ENCODE peak calls at places on chromosomes 11 and 22, in four cellular contexts. One of them, this sample, is unnamed. For H3K4me1, the result is how much of the 10 kb centered on the place peaks cover.

GRCh38 chr11:60972182-60973030 is 926 bp downstream of the CD6 start:
- DNase-seq in neural progenitor cell: no peak
- DNase-seq in CD4-positive, CD25-positive, alpha-beta regulatory T cell: no peak
- DNase-seq in MM.1S: no peak
- DNase-seq in this sample: no peak

GRCh38 chr11:77547863-77548551 is 41.7 kb upstream of the AQP11 start:
- DNase-seq in neural progenitor cell: peak
- DNase-seq in CD4-positive, CD25-positive, alpha-beta regulatory T cell: peak
- DNase-seq in MM.1S: peak
- DNase-seq in this sample: no peak

GRCh38 chr22:40224702-40225101 is 47.0 kb downstream of the TNRC6B start:
- DNase-seq in neural progenitor cell: no peak
- DNase-seq in CD4-positive, CD25-positive, alpha-beta regulatory T cell: no peak
- DNase-seq in MM.1S: no peak
- DNase-seq in this sample: no peak

GRCh38 chr22:41479671-41480396 is 10.9 kb downstream of the ACO2 start:
- DNase-seq in neural progenitor cell: peak
- DNase-seq in CD4-positive, CD25-positive, alpha-beta regulatory T cell: no peak
- DNase-seq in MM.1S: no peak
- DNase-seq in this sample: no peak

GRCh38 chr22:20111045-20111688 is 4.7 kb upstream of the RANBP1 start:
- DNase-seq in neural progenitor cell: peak
- DNase-seq in CD4-positive, CD25-positive, alpha-beta regulatory T cell: peak
- DNase-seq in MM.1S: no peak
- DNase-seq in this sample: no peak

GRCh38 chr11:102109896-102110760 is at the start of gene YAP1:
- DNase-seq in neural progenitor cell: peak
- DNase-seq in CD4-positive, CD25-positive, alpha-beta regulatory T cell: peak
- DNase-seq in MM.1S: peak
- DNase-seq in this sample: peak

GRCh38 chr11:116348226-116348625 is 424.6 kb downstream of the BUD13 start:
- DNase-seq in neural progenitor cell: no peak
- DNase-seq in CD4-positive, CD25-positive, alpha-beta regulatory T cell: no peak
- DNase-seq in MM.1S: peak
- DNase-seq in this sample: no peak

GRCh38 chr22:22906907-22907550 is 19.4 kb downstream of the IGLL5 start:
- DNase-seq in neural progenitor cell: no peak
- DNase-seq in CD4-positive, CD25-positive, alpha-beta regulatory T cell: no peak
- DNase-seq in MM.1S: no peak
- DNase-seq in this sample: no peak

GRCh38 chr11:44574620-44575287 is 9.3 kb downstream of the CD82 start:
- DNase-seq in neural progenitor cell: no peak
- DNase-seq in CD4-positive, CD25-positive, alpha-beta regulatory T cell: no peak
- DNase-seq in MM.1S: peak
- DNase-seq in this sample: peak

GRCh38 chr22:48101704-48102103 is 1339.3 kb downstream of the TBC1D22A start:
- DNase-seq in neural progenitor cell: no peak
- DNase-seq in CD4-positive, CD25-positive, alpha-beta regulatory T cell: no peak
- DNase-seq in MM.1S: no peak
- DNase-seq in this sample: no peak

GRCh38 chr11:130070829-130071205 is 1.1 kb downstream of the APLP2 start:
- DNase-seq in neural progenitor cell: peak
- DNase-seq in CD4-positive, CD25-positive, alpha-beta regulatory T cell: no peak
- DNase-seq in MM.1S: peak
- DNase-seq in this sample: no peak

GRCh38 chr11:70074701-70075100 is 3.4 kb upstream of the ANO1 start:
- DNase-seq in neural progenitor cell: no peak
- DNase-seq in CD4-positive, CD25-positive, alpha-beta regulatory T cell: no peak
- DNase-seq in MM.1S: no peak
- DNase-seq in this sample: no peak

GRCh38 chr11:100863080-100863581 is 176.0 kb downstream of the ARHGAP42 start:
- DNase-seq in neural progenitor cell: peak
- DNase-seq in CD4-positive, CD25-positive, alpha-beta regulatory T cell: no peak
- DNase-seq in MM.1S: peak
- DNase-seq in this sample: no peak

GRCh38 chr11:94602430-94603372 is 35.5 kb downstream of the PIWIL4 start:
- DNase-seq in neural progenitor cell: no peak
- DNase-seq in CD4-positive, CD25-positive, alpha-beta regulatory T cell: no peak
- DNase-seq in MM.1S: peak
- DNase-seq in this sample: peak

GRCh38 chr11:95827661-95828060 is 37.4 kb downstream of the CEP57 start:
- DNase-seq in neural progenitor cell: no peak
- DNase-seq in CD4-positive, CD25-positive, alpha-beta regulatory T cell: no peak
- DNase-seq in MM.1S: no peak
- DNase-seq in this sample: no peak

GRCh38 chr11:63767415-63768231 is 952 bp downstream of the ZFTA start:
- DNase-seq in neural progenitor cell: peak
- DNase-seq in CD4-positive, CD25-positive, alpha-beta regulatory T cell: peak
- DNase-seq in MM.1S: peak
- DNase-seq in this sample: no peak

GRCh38 chr22:27603823-27604190 is 197.7 kb downstream of the MN1 start:
- DNase-seq in neural progenitor cell: peak
- DNase-seq in CD4-positive, CD25-positive, alpha-beta regulatory T cell: no peak
- DNase-seq in MM.1S: no peak
- DNase-seq in this sample: no peak

GRCh38 chr11:7694953-7695271 is 11.4 kb downstream of the OVCH2 start:
- DNase-seq in neural progenitor cell: no peak
- DNase-seq in CD4-positive, CD25-positive, alpha-beta regulatory T cell: no peak
- DNase-seq in MM.1S: no peak
- DNase-seq in this sample: no peak

GRCh38 chr11:68137833-68138232 is 16.6 kb upstream of the CHKA start:
- DNase-seq in neural progenitor cell: no peak
- DNase-seq in CD4-positive, CD25-positive, alpha-beta regulatory T cell: no peak
- DNase-seq in MM.1S: no peak
- DNase-seq in this sample: no peak

GRCh38 chr22:24284747-24285203 is 14.1 kb downstream of the SPECC1L start:
- DNase-seq in neural progenitor cell: no peak
- DNase-seq in CD4-positive, CD25-positive, alpha-beta regulatory T cell: no peak
- DNase-seq in MM.1S: no peak
- DNase-seq in this sample: no peak

GRCh38 chr11:131932584-131933360 is 562.4 kb downstream of the NTM start:
- DNase-seq in neural progenitor cell: no peak
- DNase-seq in CD4-positive, CD25-positive, alpha-beta regulatory T cell: no peak
- DNase-seq in MM.1S: no peak
- DNase-seq in this sample: no peak

GRCh38 chr22:49324527-49325491 is 502.9 kb downstream of the BRD1 start:
- DNase-seq in neural progenitor cell: no peak
- DNase-seq in CD4-positive, CD25-positive, alpha-beta regulatory T cell: no peak
- DNase-seq in MM.1S: no peak
- DNase-seq in this sample: no peak

GRCh38 chr11:113587318-113587739 is 112.1 kb upstream of the DRD2 start:
- DNase-seq in neural progenitor cell: no peak
- DNase-seq in CD4-positive, CD25-positive, alpha-beta regulatory T cell: no peak
- DNase-seq in MM.1S: no peak
- DNase-seq in this sample: no peak

GRCh38 chr11:74462009-74462408 is 5.3 kb downstream of the KCNE3 start:
- DNase-seq in neural progenitor cell: peak
- DNase-seq in CD4-positive, CD25-positive, alpha-beta regulatory T cell: no peak
- DNase-seq in MM.1S: no peak
- DNase-seq in this sample: no peak
- H3K4me3 ChIP-seq in neural progenitor cell: no peak
- H3K4me3 ChIP-seq in CD4-positive, CD25-positive, alpha-beta regulatory T cell: no peak
- H3K4me3 ChIP-seq in MM.1S: no peak
- H3K4me3 ChIP-seq in this sample: no peak

DNA sequence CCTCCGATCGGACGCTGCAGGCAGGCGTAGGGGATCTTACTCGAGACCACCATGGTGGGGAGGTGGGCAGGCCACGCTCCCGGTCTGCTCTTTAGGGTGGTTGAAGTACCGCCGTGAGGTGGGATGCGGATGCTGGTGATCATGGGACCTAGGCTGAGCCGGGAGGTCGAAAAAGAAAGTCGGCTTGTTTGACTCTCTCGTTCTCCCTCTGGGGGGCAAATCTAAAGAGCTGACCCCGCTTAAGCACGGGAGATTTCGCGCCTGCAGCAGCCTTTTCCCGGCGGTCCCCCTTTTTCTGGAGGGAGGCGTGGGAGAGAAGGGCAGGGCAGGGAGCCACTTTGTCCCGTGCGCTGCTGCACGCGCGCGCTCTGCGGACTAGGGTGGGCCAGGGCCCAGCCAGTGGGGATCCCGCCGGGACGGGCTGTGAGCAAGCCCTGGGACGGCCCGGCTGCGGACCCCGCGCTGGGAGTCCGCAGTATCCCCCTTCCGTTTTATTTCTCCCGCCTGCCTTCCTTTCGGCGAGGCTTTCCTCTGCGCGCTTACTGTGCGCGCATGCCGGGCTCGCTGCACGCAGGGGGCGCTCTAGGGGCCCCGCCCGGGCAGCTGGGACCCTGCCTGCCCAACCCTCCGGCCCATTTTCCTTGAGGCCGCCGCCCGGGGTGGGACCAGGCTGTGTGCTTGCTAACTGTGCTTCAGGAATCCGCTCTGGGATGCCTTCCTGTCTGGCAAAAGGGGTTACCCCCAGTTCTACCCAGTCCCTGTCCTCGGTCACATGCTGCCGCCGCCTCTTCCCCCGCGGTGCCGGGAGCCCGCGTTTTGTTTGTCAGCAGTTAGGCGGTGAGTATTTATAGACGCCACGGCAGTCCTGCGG is 81.0 kb downstream of the PRR5L start:
- DNase-seq in neural progenitor cell: peak
- DNase-seq in CD4-positive, CD25-positive, alpha-beta regulatory T cell: no peak
- DNase-seq in MM.1S: peak
- DNase-seq in this sample: peak
- H3K27ac ChIP-seq in neural progenitor cell: no peak
- H3K27ac ChIP-seq in CD4-positive, CD25-positive, alpha-beta regulatory T cell: no peak
- H3K27ac ChIP-seq in MM.1S: no peak
- H3K27ac ChIP-seq in this sample: peak

DNA sequence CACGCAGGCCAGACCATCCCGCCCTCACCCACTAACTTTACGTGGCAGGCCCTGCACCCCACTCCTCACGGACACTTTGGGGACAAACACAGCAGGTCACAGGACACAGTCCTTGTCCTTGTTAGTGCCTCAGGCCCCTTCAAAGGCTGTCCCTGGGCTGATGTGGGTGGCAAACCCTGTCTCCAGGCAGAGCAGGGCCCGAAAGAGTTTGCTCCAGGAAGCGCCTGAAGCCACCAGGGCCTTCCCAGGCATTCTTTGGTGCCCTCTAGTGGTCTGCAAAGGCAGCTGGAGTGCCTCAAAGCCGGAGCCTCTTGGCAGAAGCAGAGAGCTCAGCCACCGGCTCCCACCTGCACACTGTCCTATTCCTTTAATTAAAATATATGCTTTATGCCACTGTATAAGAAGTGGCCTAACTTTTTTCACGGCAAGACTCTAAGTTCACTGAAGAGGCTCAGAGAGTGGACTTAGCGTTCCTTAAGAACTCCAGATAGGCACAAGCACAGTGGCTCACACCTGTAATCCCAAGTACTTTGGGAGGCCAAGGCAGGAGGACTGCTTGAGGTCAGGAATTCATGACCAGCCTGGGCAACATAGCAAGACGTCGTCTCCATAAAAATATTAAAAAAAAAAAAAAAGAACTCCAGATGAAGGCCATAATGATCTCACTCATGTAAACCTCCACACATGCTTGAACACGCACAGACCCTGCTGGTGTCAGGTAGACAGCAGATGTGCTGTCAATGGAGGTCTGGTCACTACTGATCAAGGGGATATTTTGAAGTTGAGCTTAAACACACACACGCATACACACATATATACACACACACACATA is 11.1 kb downstream of the TXN2 start:
- DNase-seq in neural progenitor cell: peak
- DNase-seq in CD4-positive, CD25-positive, alpha-beta regulatory T cell: peak
- DNase-seq in MM.1S: peak
- DNase-seq in this sample: peak
- H3K4me1 ChIP-seq in neural progenitor cell: under half
- H3K4me1 ChIP-seq in CD4-positive, CD25-positive, alpha-beta regulatory T cell: under half
- H3K4me1 ChIP-seq in MM.1S: under half
- H3K4me1 ChIP-seq in this sample: under half

GRCh38 chr22:25493794-25494193 is 70.7 kb upstream of the GRK3 start:
- DNase-seq in neural progenitor cell: no peak
- DNase-seq in CD4-positive, CD25-positive, alpha-beta regulatory T cell: no peak
- DNase-seq in MM.1S: no peak
- DNase-seq in this sample: no peak
- H3K4me3 ChIP-seq in neural progenitor cell: no peak
- H3K4me3 ChIP-seq in CD4-positive, CD25-positive, alpha-beta regulatory T cell: no peak
- H3K4me3 ChIP-seq in MM.1S: no peak
- H3K4me3 ChIP-seq in this sample: no peak

GRCh38 chr11:46677991-46678740 is 22.3 kb downstream of the ARHGAP1 start:
- DNase-seq in neural progenitor cell: no peak
- DNase-seq in CD4-positive, CD25-positive, alpha-beta regulatory T cell: no peak
- DNase-seq in MM.1S: no peak
- DNase-seq in this sample: no peak
- H3K27ac ChIP-seq in neural progenitor cell: no peak
- H3K27ac ChIP-seq in CD4-positive, CD25-positive, alpha-beta regulatory T cell: no peak
- H3K27ac ChIP-seq in MM.1S: no peak
- H3K27ac ChIP-seq in this sample: no peak

DNA sequence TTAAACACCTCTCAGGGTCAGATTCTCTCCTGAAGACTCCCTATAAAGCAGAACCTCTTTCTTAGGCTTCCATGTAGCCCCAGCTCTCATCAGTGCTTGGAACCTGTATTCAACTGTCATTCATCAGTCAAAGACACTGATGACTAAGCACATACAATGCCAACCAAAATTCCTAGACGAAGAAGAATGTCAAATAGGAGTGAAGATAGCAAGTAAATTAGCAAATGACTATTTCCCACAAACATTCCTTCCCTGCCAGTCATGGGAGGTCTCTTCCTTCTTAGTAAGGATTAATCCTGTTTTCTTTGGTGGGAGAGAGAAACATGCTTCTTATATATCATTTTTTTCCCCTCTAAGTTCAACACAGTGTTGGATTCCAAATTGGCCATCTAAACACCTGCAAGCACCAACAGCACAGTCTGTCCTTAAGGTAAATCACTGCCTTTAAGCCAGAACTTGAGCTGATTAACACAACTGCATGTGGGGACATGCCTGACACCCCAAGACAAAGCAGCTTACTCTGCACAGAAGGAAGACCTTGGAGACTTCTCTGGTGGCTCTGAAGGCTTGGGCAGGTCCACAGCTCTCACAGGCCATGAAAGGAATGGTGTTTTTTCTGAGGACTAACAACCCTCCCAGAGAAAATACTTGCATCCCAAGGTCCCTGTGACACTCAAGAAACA is 47.5 kb upstream of the ME3 start:
- DNase-seq in neural progenitor cell: no peak
- DNase-seq in CD4-positive, CD25-positive, alpha-beta regulatory T cell: no peak
- DNase-seq in MM.1S: no peak
- DNase-seq in this sample: no peak
- H3K4me1 ChIP-seq in neural progenitor cell: under half
- H3K4me1 ChIP-seq in CD4-positive, CD25-positive, alpha-beta regulatory T cell: under half
- H3K4me1 ChIP-seq in MM.1S: under half
- H3K4me1 ChIP-seq in this sample: under half

GRCh38 chr11:36013950-36014349 is 70.1 kb downstream of the LDLRAD3 start:
- DNase-seq in neural progenitor cell: no peak
- DNase-seq in CD4-positive, CD25-positive, alpha-beta regulatory T cell: no peak
- DNase-seq in MM.1S: no peak
- DNase-seq in this sample: no peak
- H3K4me3 ChIP-seq in neural progenitor cell: no peak
- H3K4me3 ChIP-seq in CD4-positive, CD25-positive, alpha-beta regulatory T cell: no peak
- H3K4me3 ChIP-seq in MM.1S: no peak
- H3K4me3 ChIP-seq in this sample: no peak

DNA sequence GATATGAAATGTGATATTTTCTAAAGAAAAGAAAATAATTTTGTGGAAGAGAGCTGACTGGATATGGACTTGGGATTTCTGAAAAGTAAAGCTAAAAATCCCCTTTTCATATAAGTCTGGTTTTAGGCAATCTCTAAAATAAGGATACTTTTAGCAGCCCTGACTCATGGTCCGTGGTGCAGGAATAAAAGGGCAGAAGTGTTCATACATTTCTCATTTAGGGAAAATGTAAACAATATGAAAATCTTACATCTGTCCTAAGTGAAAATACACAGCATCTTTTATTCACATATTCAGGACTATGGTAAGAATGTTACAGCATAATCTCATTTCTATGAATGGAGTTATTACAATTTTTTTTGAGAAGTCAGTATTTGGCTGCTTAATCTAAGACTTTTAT is 728 bp upstream of the ETS1 start:
- DNase-seq in neural progenitor cell: no peak
- DNase-seq in CD4-positive, CD25-positive, alpha-beta regulatory T cell: no peak
- DNase-seq in MM.1S: no peak
- DNase-seq in this sample: no peak
- H3K27ac ChIP-seq in neural progenitor cell: no peak
- H3K27ac ChIP-seq in CD4-positive, CD25-positive, alpha-beta regulatory T cell: no peak
- H3K27ac ChIP-seq in MM.1S: no peak
- H3K27ac ChIP-seq in this sample: no peak

This sample was measured in effector memory CD4-positive, alpha-beta T cell.